ENCODE peak calls at places on chromosomes 5 and 9, in four cellular contexts. V is NCI-H748 treated with DMSO at 0.1 percent for 48 hours; Q is glutamatergic neuron; K is stimulated activated CD8-positive, alpha-beta memory T cell treated with anti-CD3 and anti-CD28 coated beads, Interleukin-7, amount 100 ng/mL, for 4 hours. A is an unnamed sample.
A peak's percentile ranks its signal among the peaks of the same experiment; 100 is the strongest.

GRCh38 chr9:35945341-35946018 is 12.5 kb downstream of the OR2S2 start:
- DNase-seq in K (peak; percentile 26), Q (peak; percentile 89), V (peak; percentile 56), A (peak; percentile 93)

GRCh38 chr5:155978805-155979204 is 348.2 kb upstream of the SGCD start:
- DNase-seq in V (no peak), K (no peak), Q (no peak), A (no peak)

GRCh38 chr5:120007619-120008018 is 378.3 kb downstream of the FAM170A start:
- DNase-seq in K (no peak), V (no peak), Q (no peak), A (no peak)

GRCh38 chr5:172665049-172665541 is 24.0 kb downstream of the NEURL1B start:
- DNase-seq in K (no peak), V (no peak), Q (no peak), A (peak; percentile 62)

GRCh38 chr5:176524987-176525386 is 12.2 kb downstream of the RNF44 start:
- DNase-seq in Q (no peak), K (no peak), V (no peak), A (no peak)

GRCh38 chr9:4298255-4299005 is 1.4 kb downstream of the GLIS3 start:
- DNase-seq in K (no peak), Q (peak; percentile 32), V (no peak), A (no peak)

GRCh38 chr9:84711936-84712335 is 42.4 kb downstream of the NTRK2 start:
- DNase-seq in V (no peak), Q (no peak), K (no peak), A (no peak)

GRCh38 chr5:2579126-2579525 is 172.4 kb downstream of the IRX2 start:
- DNase-seq in Q (no peak), V (peak; percentile 63), K (no peak), A (no peak)

GRCh38 chr9:134551657-134552348 is 89.8 kb upstream of the COL5A1 start:
- DNase-seq in Q (no peak), V (no peak), K (no peak), A (peak; percentile 41)

GRCh38 chr5:14595189-14595588 is 13.6 kb downstream of the OTULINL start:
- DNase-seq in Q (no peak), K (no peak), V (no peak), A (peak; percentile 66)

GRCh38 chr5:139022528-139022927 is 147.4 kb upstream of the LRRTM2 start:
- DNase-seq in Q (no peak), K (no peak), V (no peak), A (no peak)

A was measured in BE2C.